ENCODE peak calls at places on chromosomes 7 and 10, in seven cellular contexts. X is A549, A is GM23338, W is GM13977, I is progenitor cell of endocrine pancreas, G is GM12865, T is GM10248. L is an unnamed sample.
A peak's percentile ranks its signal among the peaks of the same experiment; 100 is the strongest.

GRCh38 chr10:86178401-86179142 is 188.0 kb downstream of the GRID1 start:
- DNase-seq in X (peak; percentile 58), A (peak; percentile 87), W (no peak), I (peak; percentile 35), G (peak; percentile 16), T (no peak), L (peak; percentile 65)

GRCh38 chr10:121873236-121873635 is 54.6 kb downstream of the ATE1 start:
- DNase-seq in X (no peak), A (no peak), W (no peak), I (no peak), G (no peak), T (no peak), L (no peak)

GRCh38 chr10:101289541-101289940 is 60.3 kb upstream of the LBX1 start:
- DNase-seq in X (no peak), A (no peak), W (no peak), I (no peak), G (no peak), T (no peak), L (no peak)

GRCh38 chr7:99143853-99144672 is at the start of gene SMURF1:
- DNase-seq in X (peak; percentile 42), A (peak; percentile 78), W (peak; percentile 87), I (peak; percentile 52), G (peak; percentile 85), T (peak; percentile 84), L (peak; percentile 71)

GRCh38 chr7:23530901-23531793 is 634 bp downstream of the TRA2A start:
- DNase-seq in X (peak; percentile 62), A (peak; percentile 76), W (peak; percentile 48), I (peak; percentile 35), G (peak; percentile 77), T (peak; percentile 43), L (peak; percentile 78)

GRCh38 chr7:1623810-1624209 is 46.3 kb upstream of the ELFN1 start:
- DNase-seq in X (no peak), A (no peak), W (no peak), I (no peak), G (no peak), T (no peak), L (no peak)

GRCh38 chr10:119221666-119222065 is 14.3 kb downstream of the GRK5 start:
- DNase-seq in X (no peak), A (no peak), W (no peak), I (no peak), G (no peak), T (no peak), L (no peak)

GRCh38 chr10:43966571-43966965 is 317.9 kb upstream of the ZNF32 start:
- DNase-seq in X (no peak), A (no peak), W (no peak), I (no peak), G (no peak), T (no peak), L (no peak)

GRCh38 chr10:20034732-20035131 is 218.5 kb downstream of the PLXDC2 start:
- DNase-seq in X (no peak), A (no peak), W (no peak), I (no peak), G (no peak), T (no peak), L (no peak)

GRCh38 chr7:116500071-116500853 is 724 bp downstream of the CAV2 start:
- DNase-seq in X (no peak), A (peak; percentile 71), W (peak; percentile 25), I (no peak), G (peak; percentile 56), T (peak; percentile 24), L (peak; percentile 17)

GRCh38 chr7:15839415-15840100 is 153.1 kb upstream of the MEOX2 start:
- DNase-seq in X (no peak), A (peak; percentile 86), W (no peak), I (no peak), G (no peak), T (no peak), L (peak; percentile 81)

GRCh38 chr10:1273372-1274097 is 217.3 kb downstream of the WDR37 start:
- DNase-seq in X (no peak), A (no peak), W (no peak), I (no peak), G (no peak), T (no peak), L (no peak)

GRCh38 chr10:7707102-7707501 is 4.0 kb downstream of the ITIH2 start:
- DNase-seq in X (no peak), A (no peak), W (no peak), I (no peak), G (no peak), T (no peak), L (no peak)

GRCh38 chr7:129777195-129777844 is 165.8 kb downstream of the NRF1 start:
- DNase-seq in X (no peak), A (peak; percentile 62), W (no peak), I (no peak), G (no peak), T (no peak), L (no peak)

GRCh38 chr7:127578036-127578684 is 7.2 kb downstream of the GCC1 start:
- DNase-seq in X (no peak), A (peak; percentile 56), W (no peak), I (no peak), G (no peak), T (no peak), L (no peak)

GRCh38 chr10:123389520-123389919 is 235.3 kb downstream of the BUB3 start:
- DNase-seq in X (no peak), A (no peak), W (no peak), I (no peak), G (peak; percentile 33), T (no peak), L (no peak)

GRCh38 chr10:123390874-123391273 is 236.7 kb downstream of the BUB3 start:
- DNase-seq in X (no peak), A (no peak), W (no peak), I (no peak), G (peak; percentile 91), T (peak; percentile 30), L (no peak)

GRCh38 chr10:123391275-123392028 is 237.2 kb downstream of the BUB3 start:
- DNase-seq in X (no peak), A (no peak), W (peak; percentile 70), I (no peak), G (peak; percentile 96), T (peak; percentile 66), L (no peak)

GRCh38 chr10:123392182-123392930 is 238.2 kb downstream of the BUB3 start:
- DNase-seq in X (no peak), A (no peak), W (peak; percentile 75), I (no peak), G (peak; percentile 100), T (peak; percentile 81), L (no peak)

DNA sequence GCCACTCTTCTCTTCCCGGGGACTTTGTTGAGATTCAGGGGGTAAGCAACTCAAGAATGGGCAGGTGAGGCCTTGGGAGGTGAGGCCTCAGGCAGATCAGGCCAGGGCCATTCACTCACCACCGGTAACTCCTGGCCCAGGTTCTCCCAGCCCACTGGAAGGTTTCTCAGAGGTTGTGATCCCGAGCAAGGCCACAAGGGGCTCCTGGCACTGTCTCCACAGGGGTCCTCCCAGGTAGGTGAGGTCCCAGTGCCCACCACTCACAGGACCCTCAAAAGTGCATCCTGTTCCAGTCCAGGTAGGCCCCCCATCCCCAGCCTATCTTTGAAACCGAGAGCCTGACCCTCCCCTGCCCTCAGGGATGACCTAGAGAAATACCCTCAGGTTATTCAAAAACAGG is 236.1 kb downstream of the BUB3 start:
- DNase-seq in X (no peak), A (peak; percentile 35), W (no peak), I (no peak), G (peak; percentile 70), T (peak; percentile 28), L (no peak)
- TF ChIP-seq CTCF in X (no peak), A (peak; percentile 31), W (peak; percentile 36), I (peak; percentile 22), G (peak; percentile 61), T (peak; percentile 6), L (no peak)

DNA sequence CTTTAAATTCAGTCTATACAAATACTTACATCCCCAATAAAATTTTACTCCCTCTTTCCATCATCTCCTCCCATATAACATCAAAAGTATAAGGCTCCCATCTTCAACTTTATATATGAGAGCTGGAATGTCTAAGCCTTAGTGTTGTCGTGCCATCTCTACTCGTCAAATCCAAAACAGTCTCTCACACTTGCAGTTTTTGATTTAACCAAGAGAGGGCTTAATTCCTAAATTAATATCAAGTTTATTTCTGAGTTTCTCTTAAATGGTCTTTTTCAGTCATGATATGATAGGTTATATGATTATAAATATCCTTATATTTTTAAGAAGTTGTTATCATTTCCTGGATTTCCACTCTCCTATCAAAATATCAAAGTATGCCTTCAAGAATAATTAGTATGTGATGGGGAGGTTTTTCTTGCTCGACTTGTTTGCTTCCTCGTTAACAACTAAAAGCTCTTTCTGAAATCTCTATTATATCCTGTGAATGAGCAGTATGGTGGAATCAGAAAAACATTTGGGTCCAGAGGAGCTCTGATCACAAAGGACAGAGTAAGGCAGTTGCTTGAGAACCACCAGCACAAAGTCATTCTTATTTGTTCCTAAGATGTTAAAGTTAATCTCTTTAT is 12.5 kb upstream of the LIPK start:
- DNase-seq in X (no peak), A (peak; percentile 17), W (no peak), I (no peak), G (no peak), T (no peak), L (no peak)
- TF ChIP-seq CTCF in X (peak; percentile 41), A (no peak), W (no peak), I (peak; percentile 24), G (no peak), T (no peak), L (no peak)

DNA sequence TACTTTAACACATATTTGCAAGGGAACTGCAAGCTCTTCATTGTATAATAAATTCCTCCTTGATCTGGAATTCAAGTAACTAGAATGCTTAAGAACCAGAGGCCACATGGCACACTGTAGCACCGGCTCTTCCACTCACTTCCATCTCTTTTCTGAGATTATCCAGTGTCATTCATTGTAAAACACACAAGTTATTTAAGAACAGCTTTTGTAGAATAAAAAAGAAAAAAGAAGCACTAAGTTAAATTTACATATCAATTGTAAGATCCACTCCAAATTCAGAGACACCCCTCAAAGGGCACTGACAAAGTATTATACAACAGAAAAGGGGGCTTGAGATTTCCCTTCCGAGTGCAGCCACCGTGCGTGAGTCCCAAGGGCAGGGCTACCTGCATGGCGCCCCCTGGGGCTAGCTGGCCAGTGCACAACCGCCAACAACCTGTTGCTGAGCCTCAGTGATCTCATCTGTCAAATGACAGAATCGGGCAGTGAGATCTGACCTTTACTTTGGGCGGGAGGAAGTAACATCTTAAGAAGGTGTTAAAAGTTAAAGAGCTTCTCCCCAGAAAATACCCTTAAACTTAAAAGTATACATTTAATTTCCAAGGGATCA is 12.5 kb downstream of the GLI3 start:
- DNase-seq in X (no peak), A (peak; percentile 76), W (no peak), I (no peak), G (no peak), T (no peak), L (no peak)
- TF ChIP-seq CTCF in X (no peak), A (peak; percentile 79), W (no peak), I (peak; percentile 15), G (no peak), T (no peak), L (no peak)

DNA sequence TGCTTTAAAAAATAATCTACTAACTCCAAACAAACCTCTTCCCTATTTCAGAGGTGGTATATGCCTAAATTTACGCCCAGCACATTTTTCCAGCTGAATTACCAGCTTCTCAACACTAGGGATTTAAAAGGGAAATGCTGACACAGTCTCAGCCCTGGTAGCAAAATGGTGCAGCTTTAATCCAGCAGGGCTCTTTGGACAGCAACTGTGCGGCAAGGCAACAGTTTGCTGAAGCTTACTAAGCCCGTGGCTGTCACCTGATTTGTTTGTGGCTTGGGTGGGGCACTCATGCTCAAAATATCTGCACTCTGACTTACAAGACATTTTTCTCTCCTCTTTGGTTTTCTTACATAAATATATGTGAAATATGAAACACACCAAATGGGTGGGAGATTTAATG is 206.7 kb downstream of the POU6F2 start:
- DNase-seq in X (no peak), A (peak; percentile 51), W (no peak), I (no peak), G (peak; percentile 37), T (no peak), L (no peak)
- TF ChIP-seq CTCF in X (no peak), A (no peak), W (no peak), I (peak; percentile 33), G (no peak), T (no peak), L (peak; percentile 31)

L was measured in glutamatergic neuron.